ENCODE peak calls at places on chromosomes 3 and 15, in four cellular contexts. T, P, R and O are unnamed samples.

GRCh38 chr15:70563561-70564095 is 199.7 kb downstream of the UACA start:
- DNase-seq in T (no peak), P (no peak), R (no peak), O (no peak)

GRCh38 chr3:194772241-194773000 is 86.7 kb downstream of the FAM43A start:
- DNase-seq in T (no peak), P (no peak), R (no peak), O (peak; percentile 15)

GRCh38 chr15:89206908-89207331 is 14.5 kb downstream of the RLBP1 start:
- DNase-seq in T (peak; percentile 69), P (peak; percentile 82), R (peak; percentile 85), O (peak; percentile 69)

GRCh38 chr3:53845103-53845880 is 927 bp downstream of the CHDH start:
- DNase-seq in T (peak; percentile 17), P (peak; percentile 62), R (peak; percentile 68), O (peak; percentile 43)

GRCh38 chr3:125141596-125142417 is 70.7 kb downstream of the SLC12A8 start:
- DNase-seq in T (peak; percentile 52), P (no peak), R (peak; percentile 61), O (peak; percentile 42)

GRCh38 chr3:5391226-5391625 is 203.7 kb downstream of the EDEM1 start:
- DNase-seq in T (no peak), P (no peak), R (no peak), O (no peak)

GRCh38 chr15:44489464-44489863 is 47.5 kb upstream of the EIF3J start:
- DNase-seq in T (peak; percentile 78), P (peak; percentile 10), R (no peak), O (peak; percentile 81)

GRCh38 chr3:185188816-185189215 is 36.0 kb upstream of the C3orf70 start:
- DNase-seq in T (no peak), P (no peak), R (no peak), O (no peak)

GRCh38 chr15:92033723-92034122 is 180.2 kb downstream of the SLCO3A1 start:
- DNase-seq in T (no peak), P (no peak), R (no peak), O (no peak)

GRCh38 chr15:92025717-92026270 is 172.3 kb downstream of the SLCO3A1 start:
- DNase-seq in T (no peak), P (no peak), R (peak; percentile 42), O (no peak)

GRCh38 chr15:92033319-92033718 is 179.8 kb downstream of the SLCO3A1 start:
- DNase-seq in T (no peak), P (no peak), R (no peak), O (no peak)

GRCh38 chr15:92029104-92029466 is 175.6 kb downstream of the SLCO3A1 start:
- DNase-seq in T (peak; percentile 13), P (no peak), R (no peak), O (no peak)

GRCh38 chr15:92029767-92030166 is 176.3 kb downstream of the SLCO3A1 start:
- DNase-seq in T (no peak), P (no peak), R (peak; percentile 18), O (no peak)
- H3K4me3 ChIP-seq in T (no peak overlapping the region), P (no peak overlapping the region), R (no peak overlapping the region), O (no peak overlapping the region)

DNA sequence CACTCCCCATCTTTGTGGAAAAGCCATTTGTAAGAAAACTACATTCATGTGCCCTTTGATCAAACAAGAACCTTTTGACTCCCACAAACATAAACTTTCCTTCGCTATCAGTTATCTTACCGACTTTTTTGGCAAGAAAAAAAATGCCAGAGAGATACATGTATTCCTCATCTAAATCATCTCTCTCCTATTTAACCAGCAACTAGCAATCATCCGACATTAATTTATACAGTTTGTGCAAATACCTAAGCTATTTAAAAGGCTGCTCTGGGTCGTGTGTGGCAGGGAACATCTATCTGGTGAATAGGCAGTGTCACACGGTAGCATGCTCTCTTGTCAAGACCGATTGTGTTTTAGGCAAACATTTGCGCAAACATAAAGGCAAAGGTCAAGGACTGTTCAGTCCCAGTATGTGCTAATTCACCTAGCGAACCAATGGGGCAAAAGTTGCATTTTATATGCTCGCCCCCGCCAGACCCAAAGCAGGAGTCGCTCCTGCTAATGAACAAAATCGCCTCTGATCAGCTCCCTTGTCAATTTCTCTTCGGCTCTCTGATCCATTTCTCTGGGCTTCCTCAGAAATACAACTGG is 37.7 kb downstream of the ZIC4 start:
- DNase-seq in T (no peak), P (no peak), R (no peak), O (no peak)
- H3K4me3 ChIP-seq in T (no peak overlapping the region), P (no peak overlapping the region), R (no peak overlapping the region), O (no peak overlapping the region)

DNA sequence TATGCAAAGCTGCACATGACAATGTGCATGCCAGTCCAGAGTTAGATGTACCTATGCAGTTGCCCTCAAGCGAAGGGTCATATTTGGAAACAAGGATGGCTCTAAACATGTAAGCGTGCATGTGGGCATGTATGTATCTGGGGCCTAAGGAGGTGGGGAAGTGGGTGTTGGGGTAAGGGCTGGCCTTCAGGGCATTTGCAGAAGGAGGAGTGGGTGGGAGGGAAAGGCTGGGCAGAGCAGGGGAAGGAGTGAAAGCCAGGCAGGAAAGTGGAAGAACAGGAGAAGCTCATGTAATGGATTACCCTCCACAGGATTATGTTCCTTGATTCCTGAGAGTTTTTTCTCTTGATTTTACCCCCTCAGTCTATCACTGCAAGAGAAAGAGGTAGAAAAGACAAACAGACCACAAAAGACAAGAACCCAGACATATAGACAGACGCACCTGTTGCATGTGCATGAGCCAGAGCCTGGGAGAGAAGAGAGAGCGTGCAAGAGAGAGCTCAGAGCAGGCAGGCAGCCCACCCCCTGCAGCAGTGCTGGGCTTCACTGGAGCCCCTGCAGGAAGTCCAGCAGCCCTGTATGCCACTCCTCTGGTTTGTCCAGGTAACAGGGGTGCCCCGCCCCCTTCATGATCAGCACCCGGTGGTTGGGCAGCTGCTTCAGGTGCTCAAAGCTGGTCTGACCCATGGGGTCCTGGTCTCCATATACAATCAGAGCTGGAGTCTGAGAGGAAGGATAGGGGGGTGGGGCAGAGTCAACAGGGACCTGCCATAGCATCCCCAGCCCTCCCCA is 1.8 kb upstream of the PCBP4 start:
- DNase-seq in T (no peak), P (no peak), R (no peak), O (no peak)
- H3K4me3 ChIP-seq in T (no peak overlapping the region), P (no peak overlapping the region), R (no peak overlapping the region), O (no peak overlapping the region)

DNA sequence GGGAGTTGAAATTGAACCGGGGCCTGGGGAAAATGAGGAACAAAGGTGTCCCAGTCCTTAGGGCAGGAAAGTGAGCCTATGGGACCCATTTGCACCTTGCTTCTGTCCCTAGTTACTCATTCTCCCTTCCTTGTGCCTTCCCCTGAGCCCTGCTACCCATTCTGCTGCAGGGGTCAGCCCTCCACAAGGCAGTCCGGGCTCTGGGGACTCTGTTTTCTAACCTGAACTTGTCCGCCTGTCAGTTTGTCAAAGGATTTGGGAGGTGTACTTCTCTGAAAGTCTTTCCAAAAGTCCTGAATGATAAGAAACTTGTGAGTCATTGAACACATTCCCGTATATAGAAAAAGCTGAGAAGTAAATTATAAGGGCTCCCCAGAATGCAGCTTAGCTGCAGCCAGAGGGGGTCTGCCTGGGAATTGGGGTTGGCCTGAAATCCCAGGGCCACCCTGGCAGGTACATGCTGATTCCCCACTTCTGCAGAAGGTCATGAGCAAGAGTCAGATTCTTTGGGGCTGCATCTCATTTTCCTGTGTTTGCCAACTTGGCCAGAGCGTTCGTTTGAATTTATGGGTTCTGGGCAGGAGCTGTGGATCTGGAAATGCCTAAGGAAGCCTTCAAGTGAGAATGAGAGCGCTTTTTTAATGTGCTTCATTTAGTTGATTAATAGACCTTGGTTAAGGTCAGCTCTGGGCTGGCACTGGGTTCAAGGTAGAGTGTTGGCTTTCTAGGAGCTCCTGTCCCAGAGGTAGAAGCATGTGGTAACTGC is 2.9 kb downstream of the SLC6A6 start:
- DNase-seq in T (peak; percentile 42), P (no peak), R (no peak), O (no peak)
- H3K4me3 ChIP-seq in T (peak overlapping the region; percentile 89), P (peak overlapping the region; percentile 75), R (no peak overlapping the region), O (no peak overlapping the region)

GRCh38 chr3:71051259-71051595 is 532.3 kb downstream of the FOXP1 start:
- DNase-seq in T (no peak), P (no peak), R (no peak), O (no peak)
- H3K4me3 ChIP-seq in T (no peak overlapping the region), P (no peak overlapping the region), R (no peak overlapping the region), O (no peak overlapping the region)

GRCh38 chr3:71056327-71056726 is 527.2 kb downstream of the FOXP1 start:
- DNase-seq in T (peak; percentile 53), P (no peak), R (no peak), O (peak; percentile 79)
- H3K4me3 ChIP-seq in T (no peak overlapping the region), P (no peak overlapping the region), R (no peak overlapping the region), O (no peak overlapping the region)

DNA sequence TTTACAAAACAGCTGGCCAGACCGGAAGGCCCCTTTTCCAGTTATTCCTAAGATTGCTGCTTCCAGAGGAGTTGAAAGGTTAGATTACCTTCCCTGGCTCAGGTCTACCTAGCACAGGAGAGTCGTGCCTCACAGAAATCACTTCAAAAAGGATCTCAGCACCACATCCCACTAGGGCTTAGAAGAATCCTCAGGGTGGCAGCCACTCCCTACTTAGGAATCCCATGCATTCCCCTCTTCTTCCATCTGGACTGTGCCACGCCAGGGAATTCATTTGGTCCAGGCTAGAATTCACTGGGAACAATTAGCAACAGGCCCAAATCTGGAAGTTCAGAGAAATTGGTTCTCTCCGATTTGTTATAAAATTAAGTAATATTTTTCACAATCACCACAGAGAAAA is 226.4 kb upstream of the IL12A start:
- DNase-seq in T (no peak), P (peak; percentile 83), R (no peak), O (peak; percentile 38)
- H3K4me3 ChIP-seq in T (no peak overlapping the region), P (peak overlapping the region; percentile 94), R (no peak overlapping the region), O (no peak overlapping the region)

GRCh38 chr3:37944243-37944955 is 46.2 kb upstream of the VILL start:
- DNase-seq in T (peak; percentile 43), P (no peak), R (no peak), O (no peak)
- H3K4me3 ChIP-seq in T (no peak overlapping the region), P (no peak overlapping the region), R (no peak overlapping the region), O (no peak overlapping the region)

DNA sequence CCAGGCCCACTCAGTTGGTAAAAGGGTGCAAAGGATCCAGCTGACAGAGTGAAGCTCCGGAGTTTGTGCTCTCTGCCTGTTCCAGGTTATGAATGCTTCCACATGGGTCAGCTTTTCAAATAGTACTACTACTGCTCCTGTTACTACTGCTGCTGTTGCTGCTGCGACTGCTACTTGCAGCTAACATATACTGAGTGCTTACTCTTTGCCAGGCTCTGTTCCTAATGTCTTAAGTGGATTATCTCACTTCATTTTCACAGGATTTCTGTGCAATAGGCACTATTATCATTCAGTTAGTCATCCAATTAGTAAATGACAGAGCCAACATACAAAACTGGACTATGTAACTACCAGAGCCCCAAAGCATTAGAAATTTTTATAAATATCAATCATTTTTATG is 106.5 kb downstream of the IQCH start:
- DNase-seq in T (no peak), P (no peak), R (no peak), O (no peak)
- H3K4me3 ChIP-seq in T (no peak overlapping the region), P (no peak overlapping the region), R (no peak overlapping the region), O (no peak overlapping the region)

DNA sequence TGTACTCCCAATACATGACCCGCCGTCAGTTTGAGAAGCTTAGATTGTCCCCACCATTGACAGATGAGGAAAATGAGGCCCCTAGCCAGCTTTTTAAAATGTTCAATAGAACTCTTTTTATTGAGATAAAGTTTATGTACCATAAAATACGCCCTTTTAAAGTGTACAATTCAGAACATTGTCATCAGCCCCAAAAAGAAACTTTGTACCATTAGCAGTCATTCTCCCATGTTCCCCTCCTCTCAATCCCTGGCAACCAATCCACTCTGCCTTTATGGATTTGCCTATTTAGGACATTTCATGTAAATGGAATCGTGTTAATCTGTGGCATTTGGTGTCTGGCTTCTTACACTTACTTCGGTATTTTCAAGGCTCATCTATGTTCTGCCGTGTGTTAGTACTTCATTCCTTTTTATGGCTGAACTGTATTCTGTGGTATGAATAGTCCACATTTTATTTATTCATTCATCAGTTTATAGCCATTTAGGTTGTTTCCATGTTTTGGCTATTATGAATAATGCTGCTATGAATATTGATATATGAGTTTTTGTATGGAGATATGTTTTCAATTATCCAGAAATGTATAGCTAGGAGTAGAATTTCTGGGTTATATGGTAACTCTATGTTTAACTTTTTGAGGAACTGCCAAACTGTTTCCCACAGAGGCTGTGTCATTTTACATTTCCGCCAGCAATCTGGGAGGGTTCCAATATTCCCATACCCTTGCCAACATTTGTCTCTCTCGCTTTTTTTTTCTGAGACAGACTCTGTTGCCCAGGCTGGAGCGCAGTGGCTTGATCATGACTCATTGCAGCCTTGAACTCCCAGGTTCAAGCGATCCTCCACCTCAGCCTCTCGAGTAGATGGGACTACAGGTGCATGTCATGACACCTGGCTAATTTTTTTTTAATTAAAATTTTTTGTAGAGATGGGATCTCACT is 15.3 kb upstream of the PTPN23 start:
- DNase-seq in T (peak; percentile 83), P (no peak), R (peak; percentile 17), O (peak; percentile 28)
- H3K4me3 ChIP-seq in T (no peak overlapping the region), P (no peak overlapping the region), R (no peak overlapping the region), O (no peak overlapping the region)